ENCODE peak calls at places on chromosome 21, in seven cellular contexts. F is brain microvascular endothelial cell; Z is NCI-H1436; Q is activated CD4-positive, alpha-beta T cell treated with anti-CD3 and anti-CD28 coated beads, Interleukin-2, amount 50 U/mL, for 1 hour; T is CD8-positive, alpha-beta memory T cell; D is amniotic stem cell; S is T-helper 9 cell. V is an unnamed sample.
A peak's percentile ranks its signal among the peaks of the same experiment; 100 is the strongest.

GRCh38 chr21:44897326-44898010 is 23.2 kb downstream of the ITGB2 start:
- DNase-seq in Z (no peak), D (no peak), S (no peak), T (no peak), Q (no peak), F (no peak), V (no peak)

GRCh38 chr21:17818158-17819113 is 720 bp downstream of the C21orf91 start:
- DNase-seq in F (peak; percentile 24), Z (peak; percentile 7), T (peak; percentile 30), S (peak; percentile 26), D (no peak), Q (peak; percentile 43), V (peak; percentile 14)

GRCh38 chr21:37764696-37765095 is 151.6 kb downstream of the KCNJ6 start:
- DNase-seq in F (no peak), Z (no peak), Q (no peak), S (no peak), T (no peak), D (no peak), V (no peak)

GRCh38 chr21:34726627-34727337 is 58.0 kb downstream of the CLIC6 start:
- DNase-seq in T (no peak), S (no peak), F (peak; percentile 16), Q (no peak), Z (no peak), D (peak; percentile 16), V (no peak)

GRCh38 chr21:26736449-26736848 is 108.8 kb downstream of the ADAMTS1 start:
- DNase-seq in S (no peak), Z (no peak), F (no peak), D (no peak), Q (no peak), T (no peak), V (no peak)

GRCh38 chr21:16196521-16197208 is 466.9 kb downstream of the USP25 start:
- DNase-seq in Z (no peak), T (no peak), F (no peak), D (no peak), Q (no peak), S (no peak), V (no peak)

GRCh38 chr21:39173999-39174398 is 9.3 kb downstream of the PSMG1 start:
- DNase-seq in S (no peak), F (no peak), D (no peak), Q (no peak), Z (no peak), T (no peak), V (no peak)

GRCh38 chr21:30014883-30015282 is 75.1 kb upstream of the GRIK1 start:
- DNase-seq in F (no peak), Z (no peak), S (no peak), D (no peak), T (no peak), Q (no peak), V (no peak)

GRCh38 chr21:35732788-35733187 is 327.5 kb downstream of the SETD4 start:
- DNase-seq in Z (no peak), T (no peak), S (no peak), D (no peak), Q (no peak), F (no peak), V (no peak)

GRCh38 chr21:44428281-44428942 is 26.9 kb upstream of the LRRC3 start:
- DNase-seq in S (peak; percentile 53), D (no peak), Q (peak; percentile 58), Z (no peak), T (peak; percentile 50), F (no peak), V (peak; percentile 49)

V was measured in T-helper 17 cell.